ENCODE peak calls at places on chromosomes 12 and 14, in nine cellular contexts. H is RWPE1; X is stimulated activated CD8-positive, alpha-beta memory T cell treated with anti-CD3 and anti-CD28 coated beads, Interleukin-15, amount 100 ng/mL, for 24 hours; R is CD4-positive, CD25-positive, alpha-beta regulatory T cell; N is Peyer's patch; F is thyroid gland; L is kidney glomerular epithelial cell; E is NCI-H345; B is GM03348. Y is an unnamed sample.

GRCh38 chr14:61608245-61609142 is 86.8 kb upstream of the HIF1A start:
- DNase-seq in X (no peak), N (no peak), F (peak), R (no peak), H (no peak), E (peak), L (no peak), B (peak), Y (no peak)

GRCh38 chr12:57208116-57208945 is 8.3 kb upstream of the NXPH4 start:
- DNase-seq in X (no peak), H (no peak), L (no peak), B (no peak), E (no peak), R (no peak), F (no peak), N (no peak), Y (no peak)

GRCh38 chr14:72024043-72024407 is 91.8 kb downstream of the RGS6 start:
- DNase-seq in E (peak), F (peak), B (no peak), R (peak), H (peak), N (peak), X (no peak), L (no peak), Y (no peak)

GRCh38 chr12:106455100-106455499 is 97.6 kb downstream of the POLR3B start:
- DNase-seq in H (no peak), E (no peak), R (no peak), B (no peak), F (no peak), N (no peak), L (no peak), X (no peak), Y (no peak)

GRCh38 chr14:50670196-50670875 is 2.2 kb upstream of the SAV1 start:
- DNase-seq in N (no peak), F (no peak), L (no peak), E (no peak), B (no peak), H (no peak), R (no peak), X (no peak), Y (no peak)

GRCh38 chr12:119283315-119283714 is 51.2 kb upstream of the CCDC60 start:
- DNase-seq in L (no peak), X (no peak), H (no peak), E (no peak), N (no peak), R (no peak), B (no peak), F (no peak), Y (no peak)

GRCh38 chr12:88245905-88246304 is 103.8 kb downstream of the TMTC3 start:
- DNase-seq in L (no peak), N (no peak), H (no peak), B (peak), X (no peak), F (no peak), R (no peak), E (no peak), Y (no peak)

GRCh38 chr12:94276725-94277124 is 128.3 kb downstream of the PLXNC1 start:
- DNase-seq in F (no peak), H (no peak), L (no peak), R (no peak), B (no peak), E (no peak), X (no peak), N (no peak), Y (no peak)

GRCh38 chr12:31440586-31440985 is 114.6 kb upstream of the SINHCAF start:
- DNase-seq in X (no peak), B (no peak), R (no peak), N (no peak), F (no peak), H (no peak), L (peak), E (no peak), Y (no peak)

GRCh38 chr14:76546426-76547221 is 170.7 kb downstream of the ESRRB start:
- DNase-seq in B (no peak), N (no peak), H (peak), E (peak), X (no peak), F (peak), L (peak), R (no peak), Y (peak)